ENCODE peak calls at places on chromosomes 3 and 15, in four cellular contexts. A is H1, L is trophoblast cell, D is H9. J is an unnamed sample. For H3K79me2, the result is how much of the 10 kb centered on the place peaks cover.

GRCh38 chr3:148773805-148774204 is 53.8 kb upstream of the CPB1 start:
- DNase-seq in A (no peak), D (no peak), L (no peak), J (no peak)

GRCh38 chr3:194508486-194509449 is 22.0 kb upstream of the ATP13A3 start:
- DNase-seq in A (no peak), D (no peak), L (no peak), J (no peak)

GRCh38 chr15:49313650-49314049 is 109.4 kb upstream of the FGF7 start:
- DNase-seq in D (no peak), L (no peak), A (no peak), J (peak)

GRCh38 chr3:48863122-48863521 is 15.4 kb upstream of the PRKAR2A start:
- DNase-seq in A (no peak), L (no peak), D (no peak), J (no peak)

GRCh38 chr3:46862689-46863020 is 589 bp downstream of the MYL3 start:
- DNase-seq in D (no peak), L (no peak), A (no peak), J (no peak)

GRCh38 chr3:108125550-108126071 is 34.8 kb upstream of the CD47 start:
- DNase-seq in D (no peak), A (no peak), L (no peak), J (no peak)

GRCh38 chr3:54857343-54857742 is 70.5 kb downstream of the LRTM1 start:
- DNase-seq in D (no peak), A (no peak), L (no peak), J (no peak)

GRCh38 chr15:99958426-99959097 is 225.3 kb upstream of the LYSMD4 start:
- DNase-seq in D (no peak), A (no peak), L (no peak), J (no peak)

GRCh38 chr15:56732881-56733130 is 503 bp downstream of the ZNF280D start:
- DNase-seq in A (no peak), L (no peak), D (no peak), J (no peak)

GRCh38 chr3:16897254-16897926 is 12.6 kb downstream of the PLCL2 start:
- DNase-seq in D (no peak), L (peak), A (no peak), J (no peak)

GRCh38 chr3:98730338-98730737 is 32.8 kb upstream of the ST3GAL6 start:
- DNase-seq in D (no peak), L (peak), A (no peak), J (peak)

GRCh38 chr3:69088033-69088432 is 3.3 kb downstream of the ARL6IP5 start:
- DNase-seq in D (no peak), L (peak), A (no peak), J (no peak)

GRCh38 chr3:53495518-53496501 is 1.4 kb downstream of the CACNA1D start:
- DNase-seq in L (no peak), D (peak), A (no peak), J (no peak)

GRCh38 chr3:48891606-48892005 is 7.1 kb downstream of the SLC25A20 start:
- DNase-seq in L (no peak), A (no peak), D (no peak), J (no peak)

GRCh38 chr3:143671641-143672040 is 176.6 kb downstream of the SLC9A9 start:
- DNase-seq in A (no peak), D (no peak), L (no peak), J (no peak)

GRCh38 chr3:108861401-108861800 is 38.8 kb downstream of the TRAT1 start:
- DNase-seq in A (no peak), D (no peak), L (no peak), J (peak)

GRCh38 chr15:99052205-99052604 is 44.6 kb upstream of the PGPEP1L start:
- DNase-seq in A (no peak), D (no peak), L (no peak), J (no peak)

GRCh38 chr3:172391592-172392302 is 56.5 kb downstream of the GHSR start:
- DNase-seq in L (no peak), D (no peak), A (no peak), J (no peak)

GRCh38 chr3:113035387-113035982 is 44.7 kb downstream of the GTPBP8 start:
- DNase-seq in D (peak), A (no peak), L (peak), J (peak)

GRCh38 chr3:13698498-13698897 is 149.6 kb downstream of the FBLN2 start:
- DNase-seq in L (no peak), A (no peak), D (peak), J (peak)

GRCh38 chr15:68130851-68131250 is 74.3 kb downstream of the CALML4 start:
- DNase-seq in A (no peak), D (no peak), L (no peak), J (no peak)

GRCh38 chr15:35693286-35693685 is 147.3 kb upstream of the DPH6 start:
- DNase-seq in L (peak), A (no peak), D (no peak), J (no peak)

GRCh38 chr3:23991236-23992050 is 46.4 kb downstream of the NR1D2 start:
- DNase-seq in D (no peak), L (no peak), A (no peak), J (no peak)

GRCh38 chr3:171284308-171285075 is 175.7 kb downstream of the TNIK start:
- DNase-seq in D (no peak), A (peak), L (peak), J (peak)

GRCh38 chr3:191345334-191345733 is 15.0 kb upstream of the UTS2B start:
- DNase-seq in D (no peak), L (no peak), A (no peak), J (no peak)

GRCh38 chr3:119825820-119826219 is 43.9 kb downstream of the NR1I2 start:
- DNase-seq in L (no peak), D (no peak), A (no peak), J (no peak)

GRCh38 chr15:95446854-95447253 is 883.6 kb upstream of the NR2F2 start:
- DNase-seq in L (no peak), A (no peak), D (no peak), J (no peak)

GRCh38 chr3:27228805-27229204 is 140.4 kb downstream of the NEK10 start:
- DNase-seq in L (peak), A (peak), D (peak), J (peak)

GRCh38 chr3:8538904-8539303 is 37.3 kb downstream of the LMCD1 start:
- DNase-seq in D (no peak), L (no peak), A (no peak), J (no peak)

GRCh38 chr15:84570164-84570692 is 30.6 kb upstream of the ZSCAN2 start:
- DNase-seq in A (no peak), D (no peak), L (peak), J (peak)

GRCh38 chr15:88693191-88693590 is 54.4 kb downstream of the ISG20 start:
- DNase-seq in A (no peak), L (no peak), D (no peak), J (no peak)

GRCh38 chr3:127888564-127889107 is 26.4 kb upstream of the KBTBD12 start:
- DNase-seq in A (no peak), D (no peak), L (peak), J (no peak)

GRCh38 chr3:44359146-44359751 is 20.7 kb downstream of the TCAIM start:
- DNase-seq in A (peak), D (peak), L (no peak), J (peak)

GRCh38 chr3:54954019-54954418 is 26.2 kb upstream of the LRTM1 start:
- DNase-seq in A (peak), L (peak), D (peak), J (peak)

GRCh38 chr3:176376531-176376930 is 820.8 kb downstream of the TBL1XR1 start:
- DNase-seq in A (no peak), D (no peak), L (no peak), J (no peak)

GRCh38 chr3:157447026-157447694 is 10.5 kb downstream of the PTX3 start:
- DNase-seq in A (no peak), D (no peak), L (peak), J (peak)

GRCh38 chr15:76401285-76401684 is 64.7 kb downstream of the ISL2 start:
- DNase-seq in L (peak), D (no peak), A (no peak), J (no peak)

DNA sequence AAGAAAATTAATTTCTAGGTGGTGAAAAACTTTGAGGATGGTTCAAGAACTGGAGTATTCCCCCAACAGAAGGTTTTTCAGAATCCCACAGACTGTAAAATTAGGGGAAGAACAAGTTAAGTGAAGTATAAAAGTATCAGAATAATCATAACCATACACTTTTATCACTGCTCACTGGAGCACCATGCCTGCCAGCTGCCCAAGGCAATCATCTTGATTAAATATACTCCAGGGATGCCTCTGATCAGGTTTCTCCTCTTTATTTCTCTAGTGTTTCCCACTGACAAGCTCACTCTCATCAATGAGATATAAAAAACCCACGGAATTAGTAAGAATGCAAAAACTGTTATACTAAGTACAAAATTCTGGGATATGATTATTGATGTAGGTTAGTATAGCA is 108.0 kb downstream of the STAG1 start:
- DNase-seq in D (no peak), A (no peak), L (no peak), J (no peak)
- H3K79me2 ChIP-seq in D (under half), A (under half), L (under half), J (under half)

GRCh38 chr15:58513008-58513407 is 81.2 kb downstream of the LIPC start:
- DNase-seq in L (no peak), D (no peak), A (no peak), J (no peak)

GRCh38 chr15:58513681-58514336 is 82.0 kb downstream of the LIPC start:
- DNase-seq in A (no peak), D (no peak), L (peak), J (no peak)

GRCh38 chr15:58517682-58518525 is 86.1 kb downstream of the LIPC start:
- DNase-seq in D (no peak), A (no peak), L (no peak), J (no peak)

GRCh38 chr15:58517252-58517681 is 85.5 kb downstream of the LIPC start:
- DNase-seq in A (no peak), L (peak), D (no peak), J (peak)

GRCh38 chr15:58515807-58516206 is 84.0 kb downstream of the LIPC start:
- DNase-seq in L (no peak), A (no peak), D (no peak), J (no peak)
- H2AK5ac ChIP-seq in L (no peak), A (no peak), D (no peak), J (no peak)

GRCh38 chr3:57583544-57583943 is 13.6 kb downstream of the ARF4 start:
- DNase-seq in D (no peak), L (no peak), A (no peak), J (no peak)

GRCh38 chr3:57572096-57572495 is 16.0 kb downstream of the PDE12 start:
- DNase-seq in D (no peak), A (no peak), L (peak), J (no peak)

GRCh38 chr3:57575966-57576610 is 20.0 kb downstream of the PDE12 start:
- DNase-seq in L (no peak), D (no peak), A (no peak), J (no peak)

GRCh38 chr3:57582470-57583168 is 14.5 kb downstream of the ARF4 start:
- DNase-seq in D (peak), A (peak), L (peak), J (peak)

GRCh38 chr3:57577786-57578185 is 19.4 kb downstream of the ARF4 start:
- DNase-seq in L (no peak), A (no peak), D (no peak), J (no peak)
- H3K79me2 ChIP-seq in L (under half), A (under half), D (under half), J (under half)

DNA sequence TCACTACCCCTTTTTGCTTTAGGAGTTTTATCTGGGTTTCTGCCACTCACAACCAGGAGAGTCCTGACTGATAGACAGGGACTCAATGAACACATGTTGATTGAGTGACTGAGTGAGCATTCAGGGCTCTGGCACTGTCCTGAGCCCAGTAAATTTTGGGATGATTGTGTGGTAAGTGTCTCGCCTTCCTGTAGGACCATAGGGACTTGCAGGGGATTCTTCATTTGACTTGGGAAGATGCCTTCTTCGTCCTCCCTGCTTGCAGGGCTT is 22.3 kb upstream of the FLNB start:
- DNase-seq in L (no peak), D (no peak), A (no peak), J (no peak)
- H2AK5ac ChIP-seq in L (peak), D (no peak), A (no peak), J (peak)

GRCh38 chr15:90716976-90717821 is at the start of gene BLM:
- DNase-seq in D (peak), A (peak), L (peak), J (peak)
- H3K79me2 ChIP-seq in D (under half), A (under half), L (under half), J (under half)

DNA sequence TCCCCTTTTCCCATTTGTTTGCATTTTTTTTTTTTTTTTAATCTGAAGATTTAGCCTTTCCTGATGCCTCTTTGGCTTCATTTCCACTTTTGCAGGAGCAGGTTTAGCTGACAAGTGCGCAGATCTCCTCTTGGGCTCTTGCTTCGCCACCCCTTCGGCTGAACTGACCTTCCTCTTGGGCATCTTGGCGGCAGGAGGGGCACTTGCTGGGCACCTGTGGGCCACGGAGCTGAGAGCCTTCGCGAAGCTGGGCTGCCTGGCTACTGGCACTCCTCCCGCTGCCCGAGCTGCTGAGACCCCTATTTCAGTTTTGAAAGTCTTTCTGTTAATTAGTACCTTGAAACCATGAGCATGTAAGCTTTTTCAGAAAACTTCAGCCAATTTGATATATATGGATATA is 8.8 kb downstream of the ARL13B start:
- DNase-seq in L (no peak), A (no peak), D (no peak), J (no peak)
- H2AK5ac ChIP-seq in L (no peak), A (no peak), D (no peak), J (no peak)

DNA sequence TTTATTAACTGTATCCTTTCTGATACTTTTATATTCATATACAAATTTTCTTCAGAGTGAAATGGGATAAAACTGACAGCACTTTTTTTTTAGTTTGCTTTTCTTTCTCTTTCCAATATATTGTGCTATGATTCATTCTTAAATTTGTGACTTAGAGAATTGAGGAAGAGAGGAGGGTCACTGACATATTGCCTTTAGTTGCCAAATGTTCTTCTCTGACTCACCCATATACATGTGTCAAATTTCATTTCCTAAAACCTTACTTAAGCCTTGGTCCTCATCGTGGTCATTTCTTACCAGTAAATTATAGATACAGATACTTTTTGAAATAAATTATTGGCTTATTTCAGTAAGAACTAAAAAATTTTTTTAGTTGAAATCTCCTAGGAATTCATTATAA is 53.9 kb downstream of the CLASP2 start:
- DNase-seq in A (no peak), L (peak), D (no peak), J (no peak)
- H3K79me2 ChIP-seq in A (under half), L (under half), D (under half), J (under half)

DNA sequence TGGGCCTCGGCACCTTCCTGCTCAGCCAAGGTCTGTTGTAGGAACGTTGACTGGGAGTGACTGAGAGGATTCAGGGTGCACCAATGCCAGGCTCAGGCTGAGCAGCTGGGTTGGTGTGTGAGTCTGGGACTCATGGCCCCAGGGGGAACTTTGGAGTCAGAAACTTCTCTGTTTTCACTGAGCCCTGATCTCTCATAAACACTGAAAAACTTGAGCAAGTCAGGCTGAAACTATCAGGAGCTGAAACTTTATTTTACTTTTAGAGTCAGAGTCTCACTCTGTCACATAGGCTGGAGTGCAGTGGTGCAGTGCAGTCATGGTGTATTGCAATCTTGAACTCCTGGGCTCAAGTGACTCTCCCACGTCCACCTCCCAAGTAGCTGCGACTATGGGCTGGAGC is 3.0 kb downstream of the TRAK1 start:
- DNase-seq in L (no peak), A (no peak), D (no peak), J (no peak)
- H2AK5ac ChIP-seq in L (no peak), A (no peak), D (no peak), J (no peak)